ENCODE peak calls at places on chromosomes 6 and 20, in five cellular contexts. J is neural progenitor cell, L is GM23248, I is astrocyte, H is OCI-LY7. G is an unnamed sample.

GRCh38 chr6:150627601-150628012 is 27.9 kb downstream of the PLEKHG1 start:
- DNase-seq in J (no peak), L (peak; percentile 44), I (peak; percentile 60), H (no peak), G (no peak)

GRCh38 chr6:132065556-132065955 is 114.4 kb upstream of the CCN2 start:
- DNase-seq in J (no peak), L (no peak), I (peak; percentile 52), H (no peak), G (peak; percentile 75)

GRCh38 chr6:44234101-44235090 is 11.0 kb downstream of the SLC29A1 start:
- DNase-seq in J (peak; percentile 87), L (peak; percentile 90), I (peak; percentile 78), H (peak; percentile 62), G (peak; percentile 75)

GRCh38 chr6:138088307-138088744 is 18.9 kb downstream of the PERP start:
- DNase-seq in J (no peak), L (peak; percentile 83), I (peak; percentile 89), H (no peak), G (peak; percentile 95)

GRCh38 chr20:420721-421574 is 12.8 kb downstream of the RBCK1 start:
- DNase-seq in J (no peak), L (peak; percentile 40), I (no peak), H (peak; percentile 66), G (no peak)

GRCh38 chr20:35171753-35172433 is at the start of gene PROCR:
- DNase-seq in J (peak; percentile 60), L (peak; percentile 94), I (peak; percentile 91), H (no peak), G (peak; percentile 99)

GRCh38 chr6:123276439-123277045 is 280.5 kb downstream of the CLVS2 start:
- DNase-seq in J (peak; percentile 56), L (no peak), I (no peak), H (no peak), G (no peak)

GRCh38 chr6:100186552-100186951 is 192.5 kb upstream of the MCHR2 start:
- DNase-seq in J (no peak), L (peak; percentile 74), I (peak; percentile 66), H (no peak), G (peak; percentile 5)

GRCh38 chr20:50673146-50673830 is 18.1 kb downstream of the RIPOR3 start:
- DNase-seq in J (no peak), L (no peak), I (no peak), H (no peak), G (no peak)

GRCh38 chr20:9609892-9610502 is 95.6 kb downstream of the LAMP5 start:
- DNase-seq in J (peak; percentile 85), L (peak; percentile 65), I (peak; percentile 32), H (peak; percentile 68), G (peak; percentile 57)

GRCh38 chr6:1610497-1611321 is 994 bp downstream of the FOXC1 start:
- DNase-seq in J (peak; percentile 33), L (peak; percentile 71), I (peak; percentile 32), H (no peak), G (peak; percentile 54)

GRCh38 chr6:1608222-1608975 is 1.3 kb upstream of the FOXC1 start:
- DNase-seq in J (peak; percentile 50), L (peak; percentile 19), I (no peak), H (no peak), G (no peak)

GRCh38 chr6:1609662-1610496 is at the start of gene FOXC1:
- DNase-seq in J (peak; percentile 91), L (peak; percentile 96), I (peak; percentile 81), H (no peak), G (peak; percentile 93)

GRCh38 chr6:1607557-1608221 is 2.0 kb upstream of the FOXC1 start:
- DNase-seq in J (peak; percentile 88), L (peak; percentile 31), I (no peak), H (no peak), G (no peak)

DNA sequence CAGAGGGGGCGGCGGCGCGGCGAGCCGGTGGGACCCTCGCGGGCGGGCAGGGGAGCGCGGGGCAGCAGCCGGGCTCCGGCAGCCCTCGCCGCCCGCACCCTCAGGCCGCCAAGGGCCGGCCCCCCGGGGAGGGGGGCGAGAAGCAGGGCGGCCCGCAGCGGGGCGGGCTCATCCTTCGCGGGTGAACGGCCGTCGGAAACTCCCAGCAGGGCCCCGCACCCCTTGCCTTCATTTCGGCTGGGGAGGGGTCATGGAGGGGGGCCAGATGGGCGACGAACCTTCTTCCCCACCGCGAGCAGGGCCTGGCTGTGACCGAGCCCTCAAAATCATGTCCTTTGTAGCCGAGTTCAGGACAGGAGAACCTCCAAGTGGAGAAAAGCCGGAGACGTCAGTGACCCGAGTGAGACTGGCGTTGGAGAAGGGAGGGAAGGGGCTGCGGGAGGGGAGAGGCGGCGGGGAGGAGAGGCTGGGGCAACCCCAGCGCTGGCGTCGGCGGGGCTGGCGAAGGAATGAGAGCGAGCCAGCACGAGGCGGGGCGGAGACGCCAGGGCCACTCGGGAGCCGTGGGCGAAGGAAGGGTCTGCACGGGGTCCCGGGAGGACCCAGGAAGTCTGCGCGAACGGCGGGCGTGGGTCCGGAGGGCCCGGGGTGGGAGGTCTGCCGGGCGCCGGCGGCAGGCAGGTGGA is 596 bp upstream of the FOXC1 start:
- DNase-seq in J (peak; percentile 57), L (peak; percentile 50), I (no peak), H (no peak), G (peak; percentile 22)
- H2AFZ ChIP-seq in J (peak overlapping the region; percentile 66), L (peak overlapping the region; percentile 86), I (peak overlapping the region; percentile 73), H (no peak overlapping the region), G (peak overlapping the region; percentile 93)

GRCh38 chr6:41199427-41200246 is 1.3 kb downstream of the TREML2 start:
- DNase-seq in J (no peak), L (no peak), I (no peak), H (peak; percentile 45), G (no peak)

GRCh38 chr6:41197234-41197633 is 3.7 kb downstream of the TREML2 start:
- DNase-seq in J (no peak), L (no peak), I (no peak), H (no peak), G (no peak)

GRCh38 chr6:41201784-41202181 is 834 bp upstream of the TREML2 start:
- DNase-seq in J (no peak), L (no peak), I (no peak), H (peak; percentile 35), G (no peak)

GRCh38 chr6:41200901-41201783 is at the start of gene TREML2:
- DNase-seq in J (no peak), L (no peak), I (no peak), H (peak; percentile 87), G (no peak)

GRCh38 chr6:41200296-41200900 is 551 bp downstream of the TREML2 start:
- DNase-seq in J (no peak), L (peak; percentile 26), I (no peak), H (peak; percentile 73), G (peak; percentile 24)
- H3K4me3 ChIP-seq in J (no peak overlapping the region), L (no peak overlapping the region), I (no peak overlapping the region), H (peak overlapping the region; percentile 65), G (no peak overlapping the region)

DNA sequence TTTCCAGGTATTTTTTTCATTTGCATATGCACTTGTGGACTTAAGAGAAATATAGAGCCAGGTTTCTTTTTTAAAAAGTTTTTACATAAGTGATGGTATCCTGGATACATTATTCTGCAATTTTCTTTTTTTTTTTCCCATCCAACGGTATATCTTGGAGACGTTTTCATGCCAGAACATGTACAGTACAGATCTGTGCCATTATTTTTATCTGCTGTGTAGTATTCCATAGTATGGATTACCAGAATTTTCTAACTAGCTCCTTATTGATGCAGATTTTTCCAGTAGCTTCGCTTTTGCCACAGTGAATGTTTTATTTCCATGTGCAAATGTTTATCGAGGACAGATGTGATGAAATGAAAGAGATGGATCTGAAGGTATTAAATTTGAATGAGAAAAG is 34.1 kb downstream of the PPP1R16B start:
- DNase-seq in J (no peak), L (no peak), I (no peak), H (no peak), G (no peak)
- H3K9me3 ChIP-seq in J (no peaks in the 10 kb centered on the region), L (no peaks in the 10 kb centered on the region), I (no peaks in the 10 kb centered on the region), H (no peaks in the 10 kb centered on the region), G (no peaks in the 10 kb centered on the region)

GRCh38 chr6:16430661-16431089 is 192.3 kb downstream of the GMPR start:
- DNase-seq in J (no peak), L (no peak), I (peak; percentile 44), H (no peak), G (no peak)
- H2AFZ ChIP-seq in J (no peak overlapping the region), L (no peak overlapping the region), I (no peak overlapping the region), H (no peak overlapping the region), G (no peak overlapping the region)

GRCh38 chr6:52310932-52311331 is 26.4 kb upstream of the MCM3 start:
- DNase-seq in J (no peak), L (no peak), I (no peak), H (no peak), G (no peak)

GRCh38 chr6:52305385-52305784 is 20.8 kb upstream of the MCM3 start:
- DNase-seq in J (no peak), L (peak; percentile 29), I (no peak), H (no peak), G (no peak)

GRCh38 chr6:52306972-52307849 is 22.7 kb upstream of the MCM3 start:
- DNase-seq in J (no peak), L (no peak), I (no peak), H (no peak), G (no peak)

GRCh38 chr6:52305948-52306767 is 21.6 kb upstream of the MCM3 start:
- DNase-seq in J (no peak), L (no peak), I (no peak), H (peak; percentile 91), G (no peak)

GRCh38 chr6:52307900-52308372 is 23.4 kb upstream of the MCM3 start:
- DNase-seq in J (no peak), L (no peak), I (no peak), H (peak; percentile 74), G (no peak)
- H3K4me3 ChIP-seq in J (no peak overlapping the region), L (no peak overlapping the region), I (no peak overlapping the region), H (peak overlapping the region; percentile 66), G (no peak overlapping the region)

GRCh38 chr20:56316051-56316450 is 42.7 kb upstream of the FAM210B start:
- DNase-seq in J (no peak), L (no peak), I (no peak), H (no peak), G (no peak)
- H3K9me3 ChIP-seq in J (peaks cover 6% of the 10 kb centered on the region), L (peaks cover 3% of the 10 kb centered on the region), I (no peaks in the 10 kb centered on the region), H (no peaks in the 10 kb centered on the region), G (no peaks in the 10 kb centered on the region)

DNA sequence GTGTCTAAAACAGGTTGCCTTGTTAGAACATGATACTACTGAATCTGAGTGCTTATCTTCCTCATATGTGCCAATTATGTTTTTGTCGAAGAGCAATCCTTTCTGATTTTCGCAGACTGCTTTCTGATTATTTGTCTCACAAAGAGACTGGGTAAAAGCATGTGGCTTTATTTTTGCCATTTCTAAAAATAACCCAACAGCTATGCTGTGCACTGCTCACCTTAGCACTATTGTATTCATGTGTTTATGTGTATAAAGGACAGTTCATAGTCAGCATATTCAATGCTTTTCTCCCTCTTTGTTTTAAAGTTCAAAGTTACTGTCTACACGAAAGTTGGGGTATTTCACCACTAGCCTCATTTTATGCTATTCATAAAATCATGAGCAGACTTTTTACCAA is 127.0 kb downstream of the SGK1 start:
- DNase-seq in J (no peak), L (no peak), I (no peak), H (no peak), G (no peak)
- H2AFZ ChIP-seq in J (no peak overlapping the region), L (no peak overlapping the region), I (no peak overlapping the region), H (no peak overlapping the region), G (no peak overlapping the region)

DNA sequence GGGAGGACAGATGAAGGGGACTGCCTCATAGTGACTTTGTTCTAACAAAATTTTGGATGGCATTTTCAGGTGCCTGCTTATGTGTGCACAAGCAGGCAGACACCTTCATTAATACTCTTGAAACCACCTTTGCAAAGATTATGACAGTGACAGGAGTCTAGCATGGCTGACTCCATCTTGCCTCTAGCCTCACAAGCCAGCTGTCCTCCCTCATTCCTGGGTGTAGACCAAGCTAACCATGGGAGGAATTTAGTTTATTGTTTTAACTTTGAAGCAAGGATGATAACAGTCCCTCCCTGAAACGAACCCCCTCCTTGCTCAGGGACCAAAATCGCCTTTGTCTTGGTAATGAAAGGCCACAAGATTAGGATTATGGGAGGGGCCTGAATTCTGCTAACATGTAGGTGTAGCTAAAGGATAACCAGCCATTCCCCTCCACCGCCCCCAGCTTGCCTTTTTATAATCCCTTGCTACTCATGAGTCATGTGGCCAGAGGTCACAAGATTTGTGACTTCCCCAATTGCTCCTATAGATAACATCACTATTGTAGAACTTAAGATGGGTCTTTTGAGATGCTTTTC is 98.8 kb upstream of the MRPS10 start:
- DNase-seq in J (peak; percentile 25), L (peak; percentile 61), I (peak; percentile 92), H (no peak), G (peak; percentile 17)
- H3K4me3 ChIP-seq in J (no peak overlapping the region), L (no peak overlapping the region), I (no peak overlapping the region), H (no peak overlapping the region), G (no peak overlapping the region)

G was measured in mammary epithelial cell.